ENCODE peak calls at places on chromosome 15, in nine cellular contexts. N is CD4-positive, alpha-beta T cell; O is esophagus squamous epithelium; Z is substantia nigra; K is cardiac muscle cell; G is tibial artery; M is RWPE1; F is heart left ventricle; T is colonic mucosa. X is an unnamed sample.

GRCh38 chr15:22850055-22850454 is 11.6 kb downstream of the NIPA2 start:
- DNase-seq in T (no peak), K (peak), O (no peak), F (no peak), Z (no peak), N (no peak), G (no peak), M (no peak), X (no peak)

GRCh38 chr15:39624806-39625205 is 43.9 kb downstream of the THBS1 start:
- DNase-seq in F (peak), K (peak), N (peak), T (peak), M (peak), G (peak), O (no peak), Z (no peak), X (no peak)

GRCh38 chr15:101808201-101808600 is 3.8 kb upstream of the OR4F15 start:
- DNase-seq in K (no peak), T (no peak), Z (no peak), G (no peak), N (no peak), M (no peak), F (no peak), O (no peak), X (no peak)

GRCh38 chr15:44501768-44502366 is 35.1 kb upstream of the EIF3J start:
- DNase-seq in O (no peak), Z (no peak), T (no peak), K (peak), F (no peak), N (no peak), M (peak), G (no peak), X (no peak)

GRCh38 chr15:45306105-45306504 is 54.1 kb downstream of the SLC28A2 start:
- DNase-seq in O (no peak), Z (no peak), N (no peak), T (no peak), M (no peak), G (no peak), F (no peak), K (no peak), X (no peak)

GRCh38 chr15:101449471-101450425 is 39.8 kb downstream of the PCSK6 start:
- DNase-seq in M (no peak), O (no peak), Z (no peak), G (no peak), N (no peak), T (no peak), K (peak), F (no peak), X (no peak)

GRCh38 chr15:28888302-28888894 is 2.6 kb downstream of the APBA2 start:
- DNase-seq in F (no peak), Z (no peak), G (no peak), T (no peak), N (no peak), M (no peak), O (no peak), K (no peak), X (no peak)

GRCh38 chr15:64158363-64159134 is 4.3 kb downstream of the PPIB start:
- DNase-seq in Z (no peak), M (no peak), N (no peak), K (no peak), F (no peak), O (no peak), T (no peak), G (no peak), X (no peak)

GRCh38 chr15:40660686-40661085 is 34.3 kb upstream of the RAD51 start:
- DNase-seq in Z (no peak), O (no peak), M (no peak), G (no peak), T (no peak), K (peak), N (no peak), F (no peak), X (no peak)

GRCh38 chr15:73782339-73782979 is 29.3 kb upstream of the INSYN1 start:
- DNase-seq in F (no peak), O (no peak), M (no peak), K (no peak), T (no peak), N (no peak), Z (no peak), G (no peak), X (no peak)
- H3K27ac ChIP-seq in F (no peak), O (no peak), M (peak), K (no peak), T (no peak), N (no peak), Z (no peak), G (no peak), X (no peak)

DNA sequence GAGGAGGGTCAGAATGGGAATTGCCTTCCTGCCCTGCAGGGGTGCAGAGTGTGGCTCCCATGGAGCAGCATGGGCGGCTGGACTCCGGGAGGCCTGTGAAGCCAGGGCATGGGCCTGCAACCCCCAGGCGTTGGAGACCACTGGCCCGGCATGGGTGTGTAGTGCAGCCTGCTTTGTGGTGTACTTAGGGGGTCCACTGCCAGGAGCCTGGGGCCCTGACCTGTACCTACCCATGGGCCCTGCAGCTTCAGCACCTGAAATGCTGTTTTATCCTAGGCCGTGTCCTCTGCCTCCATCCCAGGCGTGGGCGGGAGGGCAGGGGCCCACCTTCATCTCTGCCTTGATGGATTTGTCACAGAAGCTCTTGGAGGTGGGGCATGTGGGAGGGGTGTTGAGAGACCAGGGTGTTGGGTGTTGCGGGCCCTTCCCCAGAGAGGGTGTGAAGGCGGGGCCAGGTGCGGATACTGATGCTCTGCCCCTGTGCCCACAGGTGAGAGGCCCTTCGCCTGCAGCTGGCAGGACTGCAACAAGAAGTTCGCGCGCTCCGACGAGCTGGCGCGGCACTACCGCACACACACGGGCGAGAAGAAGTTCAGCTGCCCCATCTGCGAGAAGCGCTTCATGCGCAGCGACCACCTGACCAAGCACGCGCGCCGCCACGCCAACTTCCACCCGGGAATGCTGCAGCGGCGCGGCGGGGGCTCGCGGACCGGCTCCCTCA is 45.0 kb downstream of the KLF13 start:
- DNase-seq in G (no peak), O (no peak), F (no peak), M (no peak), T (no peak), N (no peak), Z (no peak), K (no peak), X (no peak)
- H3K27ac ChIP-seq in G (no peak), O (peak), F (peak), M (peak), T (no peak), N (peak), Z (peak), K (no peak), X (no peak)

GRCh38 chr15:89903015-89903857 is 9.4 kb upstream of the AP3S2 start:
- DNase-seq in O (no peak), Z (no peak), T (no peak), F (no peak), N (no peak), M (no peak), K (no peak), G (no peak), X (no peak)

GRCh38 chr15:89903858-89904130 is 9.0 kb downstream of the ARPIN start:
- DNase-seq in G (no peak), M (no peak), O (no peak), K (no peak), T (no peak), F (no peak), Z (no peak), N (no peak), X (no peak)

GRCh38 chr15:89905846-89906378 is 6.8 kb downstream of the ARPIN start:
- DNase-seq in K (no peak), F (no peak), T (no peak), M (no peak), Z (no peak), O (no peak), N (no peak), G (no peak), X (no peak)

GRCh38 chr15:89907289-89907688 is 5.5 kb downstream of the ARPIN start:
- DNase-seq in K (no peak), T (no peak), Z (no peak), M (no peak), F (no peak), G (no peak), N (no peak), O (no peak), X (no peak)

DNA sequence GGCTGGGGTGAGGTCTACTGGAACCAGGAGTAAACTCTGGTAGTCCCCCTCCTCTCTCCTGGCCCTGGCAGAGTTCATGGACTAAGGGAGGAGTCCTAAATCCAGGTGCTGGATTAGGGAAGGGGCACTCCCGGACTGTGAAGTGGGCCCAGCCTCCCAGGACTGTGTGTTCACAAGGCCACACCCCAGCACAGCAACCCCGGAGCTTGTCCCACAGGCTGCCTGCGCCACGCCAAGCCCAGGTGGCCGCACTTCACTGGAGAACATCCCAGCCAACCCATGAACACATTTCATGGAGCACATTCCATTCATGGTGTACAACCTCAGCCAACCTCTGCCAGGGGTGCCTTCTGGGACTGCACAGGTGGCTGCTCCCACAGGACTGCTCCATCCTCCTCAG is 8.2 kb downstream of the ARPIN start:
- DNase-seq in G (no peak), T (no peak), Z (no peak), F (no peak), M (no peak), O (no peak), K (no peak), N (no peak), X (peak)
- H3K27ac ChIP-seq in G (no peak), T (no peak), Z (no peak), F (no peak), M (no peak), O (no peak), K (no peak), N (no peak), X (peak)

DNA sequence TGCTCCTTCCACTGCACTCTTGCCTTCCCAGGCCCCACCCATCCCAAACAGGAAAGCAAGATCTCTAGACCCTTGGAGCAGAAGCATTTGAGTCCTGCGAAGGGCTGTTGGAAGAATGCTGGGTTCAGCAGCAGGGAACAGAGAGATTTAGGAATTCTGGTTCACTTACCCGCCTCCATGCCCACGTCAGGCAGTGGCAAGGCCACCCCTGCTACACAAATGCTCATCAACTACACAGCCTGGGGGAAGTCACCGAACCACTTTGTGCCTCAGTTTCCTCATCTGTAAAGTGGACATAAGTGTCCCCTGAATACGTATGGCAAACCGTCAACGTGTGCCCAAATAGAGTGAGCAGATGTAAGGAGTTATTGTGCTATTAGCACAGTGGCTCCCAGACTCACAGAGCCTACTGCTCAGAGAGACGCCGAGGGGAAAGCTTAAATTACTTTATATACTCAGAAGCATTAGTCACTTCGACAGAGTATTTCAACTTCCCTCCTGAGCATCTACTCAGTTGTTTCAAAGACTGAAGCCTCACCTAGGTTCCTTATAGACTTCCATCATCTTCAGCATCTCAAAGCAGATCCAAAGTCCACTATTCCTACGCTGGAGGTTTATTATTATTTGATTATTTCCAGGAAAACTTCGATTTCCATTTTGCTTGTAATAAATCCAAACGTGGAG is 906 bp downstream of the HOMER2 start:
- DNase-seq in O (no peak), F (no peak), Z (no peak), G (no peak), T (no peak), K (no peak), M (peak), N (no peak), X (no peak)
- H3K27ac ChIP-seq in O (peak), F (peak), Z (no peak), G (no peak), T (no peak), K (no peak), M (peak), N (no peak), X (no peak)

DNA sequence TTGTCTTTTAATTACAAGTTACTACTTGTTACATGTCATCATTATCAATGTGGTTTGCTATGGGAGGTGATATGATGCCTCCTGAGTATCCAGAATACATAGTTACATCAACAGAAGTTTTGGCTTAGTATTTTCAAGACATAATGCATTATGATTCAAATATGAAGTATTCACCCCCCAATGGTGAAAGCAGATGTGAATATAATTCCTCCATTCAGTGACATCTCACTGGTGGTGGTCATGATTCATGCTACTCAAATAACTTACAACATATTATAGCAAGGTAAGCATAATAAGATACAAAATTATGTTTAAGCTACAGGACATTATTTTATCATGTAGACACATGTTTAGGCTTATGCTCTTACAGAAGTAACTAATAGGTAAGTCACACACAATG is 34.9 kb upstream of the TTBK2 start:
- DNase-seq in O (no peak), N (no peak), K (peak), T (no peak), Z (no peak), M (peak), F (no peak), G (no peak), X (no peak)
- H3K27ac ChIP-seq in O (no peak), N (no peak), K (no peak), T (no peak), Z (no peak), M (no peak), F (no peak), G (no peak), X (no peak)

GRCh38 chr15:74421302-74422245 is 12.2 kb downstream of the SEMA7A start:
- DNase-seq in K (no peak), Z (peak), T (no peak), N (no peak), O (no peak), F (no peak), M (no peak), G (no peak), X (no peak)
- H3K27ac ChIP-seq in K (peak), Z (peak), T (no peak), N (no peak), O (peak), F (no peak), M (peak), G (no peak), X (no peak)

GRCh38 chr15:100334905-100335304 is 6.9 kb downstream of the ADAMTS17 start:
- DNase-seq in O (no peak), K (no peak), F (no peak), T (no peak), Z (no peak), G (no peak), M (no peak), N (no peak), X (no peak)

GRCh38 chr15:100332721-100333120 is 9.1 kb downstream of the ADAMTS17 start:
- DNase-seq in K (no peak), M (no peak), T (no peak), N (no peak), G (no peak), O (no peak), F (no peak), Z (no peak), X (no peak)

GRCh38 chr15:100334456-100334855 is 7.3 kb downstream of the ADAMTS17 start:
- DNase-seq in K (no peak), G (no peak), O (no peak), Z (no peak), M (no peak), F (no peak), T (no peak), N (no peak), X (no peak)

GRCh38 chr15:100333236-100333635 is 8.5 kb downstream of the ADAMTS17 start:
- DNase-seq in N (no peak), M (no peak), G (no peak), O (no peak), K (no peak), Z (no peak), T (no peak), F (no peak), X (no peak)

GRCh38 chr15:100334015-100334414 is 7.8 kb downstream of the ADAMTS17 start:
- DNase-seq in F (no peak), K (no peak), G (no peak), M (no peak), T (no peak), Z (no peak), O (no peak), N (no peak), X (no peak)
- H3K27ac ChIP-seq in F (no peak), K (no peak), G (no peak), M (no peak), T (no peak), Z (no peak), O (no peak), N (no peak), X (no peak)

X was measured in left lung.